ENCODE peak calls at places on chromosomes 12 and 14, in seven cellular contexts. One of them, this sample, is unnamed.

GRCh38 chr12:123265851-123266678 is 5.6 kb downstream of the CDK2AP1 start:
- DNase-seq in SW480: no peak
- DNase-seq in A172: no peak
- DNase-seq in fibroblast of mammary gland: no peak
- DNase-seq in NCI-H446 treated with DMSO at 0.1 percent for 48 hours: no peak
- DNase-seq in effector memory CD8-positive, alpha-beta T cell: no peak
- DNase-seq in posterior vena cava: no peak
- DNase-seq in this sample: no peak

GRCh38 chr12:111033281-111034147 is 113.1 kb upstream of the MYL2 start:
- DNase-seq in SW480: no peak
- DNase-seq in A172: no peak
- DNase-seq in fibroblast of mammary gland: no peak
- DNase-seq in NCI-H446 treated with DMSO at 0.1 percent for 48 hours: no peak
- DNase-seq in effector memory CD8-positive, alpha-beta T cell: no peak
- DNase-seq in posterior vena cava: no peak
- DNase-seq in this sample: no peak

GRCh38 chr14:22536853-22537338 is 52.1 kb downstream of the DAD1 start:
- DNase-seq in SW480: peak; percentile 55
- DNase-seq in A172: peak; percentile 91
- DNase-seq in fibroblast of mammary gland: peak; percentile 98
- DNase-seq in NCI-H446 treated with DMSO at 0.1 percent for 48 hours: peak; percentile 28
- DNase-seq in effector memory CD8-positive, alpha-beta T cell: peak; percentile 57
- DNase-seq in posterior vena cava: no peak
- DNase-seq in this sample: peak; percentile 86

GRCh38 chr14:28242895-28243294 is 523.7 kb upstream of the FOXG1 start:
- DNase-seq in SW480: no peak
- DNase-seq in A172: no peak
- DNase-seq in fibroblast of mammary gland: no peak
- DNase-seq in NCI-H446 treated with DMSO at 0.1 percent for 48 hours: no peak
- DNase-seq in effector memory CD8-positive, alpha-beta T cell: no peak
- DNase-seq in posterior vena cava: no peak
- DNase-seq in this sample: no peak

GRCh38 chr12:124921200-124922008 is 7.0 kb upstream of the UBC start:
- DNase-seq in SW480: peak; percentile 73
- DNase-seq in A172: peak; percentile 64
- DNase-seq in fibroblast of mammary gland: peak; percentile 68
- DNase-seq in NCI-H446 treated with DMSO at 0.1 percent for 48 hours: no peak
- DNase-seq in effector memory CD8-positive, alpha-beta T cell: peak; percentile 57
- DNase-seq in posterior vena cava: no peak
- DNase-seq in this sample: peak; percentile 72

GRCh38 chr14:68359862-68360552 is 432.9 kb downstream of the ZFP36L1 start:
- DNase-seq in SW480: peak; percentile 39
- DNase-seq in A172: no peak
- DNase-seq in fibroblast of mammary gland: peak; percentile 17
- DNase-seq in NCI-H446 treated with DMSO at 0.1 percent for 48 hours: no peak
- DNase-seq in effector memory CD8-positive, alpha-beta T cell: no peak
- DNase-seq in posterior vena cava: peak; percentile 84
- DNase-seq in this sample: peak; percentile 78

GRCh38 chr12:7373226-7373625 is 69.4 kb downstream of the ACSM4 start:
- DNase-seq in SW480: peak; percentile 53
- DNase-seq in A172: no peak
- DNase-seq in fibroblast of mammary gland: no peak
- DNase-seq in NCI-H446 treated with DMSO at 0.1 percent for 48 hours: no peak
- DNase-seq in effector memory CD8-positive, alpha-beta T cell: no peak
- DNase-seq in posterior vena cava: no peak
- DNase-seq in this sample: no peak

GRCh38 chr14:74190910-74191575 is 48.2 kb upstream of the VSX2 start:
- DNase-seq in SW480: no peak
- DNase-seq in A172: no peak
- DNase-seq in fibroblast of mammary gland: peak; percentile 4
- DNase-seq in NCI-H446 treated with DMSO at 0.1 percent for 48 hours: no peak
- DNase-seq in effector memory CD8-positive, alpha-beta T cell: no peak
- DNase-seq in posterior vena cava: no peak
- DNase-seq in this sample: no peak

GRCh38 chr12:8038659-8039114 is 6.2 kb downstream of the FOXJ2 start:
- DNase-seq in SW480: peak; percentile 66
- DNase-seq in A172: peak; percentile 74
- DNase-seq in fibroblast of mammary gland: peak; percentile 55
- DNase-seq in NCI-H446 treated with DMSO at 0.1 percent for 48 hours: no peak
- DNase-seq in effector memory CD8-positive, alpha-beta T cell: no peak
- DNase-seq in posterior vena cava: no peak
- DNase-seq in this sample: peak; percentile 87

GRCh38 chr14:84085493-84085892 is 1444.5 kb upstream of the FLRT2 start:
- DNase-seq in SW480: no peak
- DNase-seq in A172: no peak
- DNase-seq in fibroblast of mammary gland: no peak
- DNase-seq in NCI-H446 treated with DMSO at 0.1 percent for 48 hours: no peak
- DNase-seq in effector memory CD8-positive, alpha-beta T cell: no peak
- DNase-seq in posterior vena cava: no peak
- DNase-seq in this sample: no peak

GRCh38 chr12:4143909-4144308 is 129.7 kb upstream of the CCND2 start:
- DNase-seq in SW480: no peak
- DNase-seq in A172: no peak
- DNase-seq in fibroblast of mammary gland: no peak
- DNase-seq in NCI-H446 treated with DMSO at 0.1 percent for 48 hours: no peak
- DNase-seq in effector memory CD8-positive, alpha-beta T cell: no peak
- DNase-seq in posterior vena cava: no peak
- DNase-seq in this sample: no peak

GRCh38 chr14:90518941-90519256 is 122.1 kb downstream of the CALM1 start:
- DNase-seq in SW480: no peak
- DNase-seq in A172: peak; percentile 34
- DNase-seq in fibroblast of mammary gland: peak; percentile 28
- DNase-seq in NCI-H446 treated with DMSO at 0.1 percent for 48 hours: no peak
- DNase-seq in effector memory CD8-positive, alpha-beta T cell: peak; percentile 40
- DNase-seq in posterior vena cava: peak; percentile 79
- DNase-seq in this sample: no peak

GRCh38 chr12:31491819-31492598 is 98.9 kb downstream of the DENND5B start:
- DNase-seq in SW480: peak; percentile 96
- DNase-seq in A172: peak; percentile 96
- DNase-seq in fibroblast of mammary gland: peak; percentile 86
- DNase-seq in NCI-H446 treated with DMSO at 0.1 percent for 48 hours: peak; percentile 3
- DNase-seq in effector memory CD8-positive, alpha-beta T cell: no peak
- DNase-seq in posterior vena cava: no peak
- DNase-seq in this sample: no peak

GRCh38 chr14:100588671-100589070 is 1.5 kb upstream of the BEGAIN start:
- DNase-seq in SW480: no peak
- DNase-seq in A172: no peak
- DNase-seq in fibroblast of mammary gland: no peak
- DNase-seq in NCI-H446 treated with DMSO at 0.1 percent for 48 hours: no peak
- DNase-seq in effector memory CD8-positive, alpha-beta T cell: no peak
- DNase-seq in posterior vena cava: no peak
- DNase-seq in this sample: peak; percentile 32

GRCh38 chr14:24241829-24242443 is 487 bp downstream of the TINF2 start:
- DNase-seq in SW480: peak; percentile 93
- DNase-seq in A172: peak; percentile 26
- DNase-seq in fibroblast of mammary gland: peak; percentile 86
- DNase-seq in NCI-H446 treated with DMSO at 0.1 percent for 48 hours: peak; percentile 95
- DNase-seq in effector memory CD8-positive, alpha-beta T cell: peak; percentile 93
- DNase-seq in posterior vena cava: peak; percentile 97
- DNase-seq in this sample: peak; percentile 97

GRCh38 chr14:66359500-66359899 is 126.7 kb upstream of the CCDC196 start:
- DNase-seq in SW480: peak; percentile 53
- DNase-seq in A172: peak; percentile 25
- DNase-seq in fibroblast of mammary gland: peak; percentile 77
- DNase-seq in NCI-H446 treated with DMSO at 0.1 percent for 48 hours: no peak
- DNase-seq in effector memory CD8-positive, alpha-beta T cell: peak; percentile 12
- DNase-seq in posterior vena cava: no peak
- DNase-seq in this sample: no peak

GRCh38 chr14:68016243-68016914 is 196.8 kb downstream of the RAD51B start:
- DNase-seq in SW480: no peak
- DNase-seq in A172: no peak
- DNase-seq in fibroblast of mammary gland: peak; percentile 35
- DNase-seq in NCI-H446 treated with DMSO at 0.1 percent for 48 hours: no peak
- DNase-seq in effector memory CD8-positive, alpha-beta T cell: no peak
- DNase-seq in posterior vena cava: no peak
- DNase-seq in this sample: no peak

GRCh38 chr12:23813206-23813605 is 136.3 kb downstream of the SOX5 start:
- DNase-seq in SW480: no peak
- DNase-seq in A172: no peak
- DNase-seq in fibroblast of mammary gland: no peak
- DNase-seq in NCI-H446 treated with DMSO at 0.1 percent for 48 hours: no peak
- DNase-seq in effector memory CD8-positive, alpha-beta T cell: no peak
- DNase-seq in posterior vena cava: no peak
- DNase-seq in this sample: no peak

This sample was measured in sigmoid colon.